ENCODE peak calls at places on chromosome 1, in six cellular contexts. B is memory B cell, J is HEK293T, D is skeletal muscle cell, I is GF-D8, X is MV-4-11. A is an unnamed sample.

GRCh38 chr1:201916649-201917249 is 28.1 kb downstream of the SHISA4 start:
- DNase-seq in B (no peak), I (no peak), D (peak; percentile 92), J (peak; percentile 58), X (no peak), A (peak; percentile 90)

GRCh38 chr1:17851075-17851474 is 95.9 kb downstream of the ACTL8 start:
- DNase-seq in B (no peak), J (no peak), X (no peak), D (no peak), I (no peak), A (no peak)

GRCh38 chr1:110084226-110085078 is 14.0 kb upstream of the ALX3 start:
- DNase-seq in I (no peak), D (peak; percentile 4), B (no peak), J (no peak), X (peak; percentile 51), A (no peak)

GRCh38 chr1:11873954-11874562 is 15.3 kb upstream of the NPPB start:
- DNase-seq in B (no peak), D (no peak), I (no peak), J (no peak), X (no peak), A (no peak)

GRCh38 chr1:7615138-7615537 is 156.0 kb upstream of the VAMP3 start:
- DNase-seq in D (no peak), X (no peak), I (no peak), B (no peak), J (no peak), A (no peak)

GRCh38 chr1:41365320-41365633 is 4.0 kb downstream of the FOXO6 start:
- DNase-seq in I (no peak), B (no peak), J (no peak), X (no peak), D (no peak), A (no peak)

GRCh38 chr1:53680868-53681267 is 58.1 kb downstream of the GLIS1 start:
- DNase-seq in D (no peak), I (no peak), X (no peak), J (no peak), B (no peak), A (no peak)

GRCh38 chr1:172826096-172826741 is 167.3 kb downstream of the FASLG start:
- DNase-seq in J (peak; percentile 41), X (peak; percentile 65), D (peak; percentile 91), B (no peak), I (no peak), A (peak; percentile 24)

GRCh38 chr1:19344372-19344810 is 32.3 kb downstream of the SLC66A1 start:
- DNase-seq in D (no peak), B (peak; percentile 54), J (peak; percentile 57), X (no peak), I (no peak), A (peak; percentile 63)

GRCh38 chr1:111196213-111196612 is 4.2 kb downstream of the DENND2D start:
- DNase-seq in J (no peak), I (no peak), X (no peak), B (no peak), D (no peak), A (no peak)

GRCh38 chr1:157494093-157494492 is 58.2 kb downstream of the FCRL5 start:
- DNase-seq in J (no peak), I (no peak), B (no peak), X (no peak), D (no peak), A (no peak)

GRCh38 chr1:200895801-200896570 is 1.3 kb downstream of the INAVA start:
- DNase-seq in B (no peak), X (no peak), I (no peak), D (no peak), J (no peak), A (no peak)

GRCh38 chr1:226975909-226976670 is 36.0 kb downstream of the COQ8A start:
- DNase-seq in D (no peak), B (no peak), X (no peak), J (no peak), I (no peak), A (no peak)

GRCh38 chr1:205382561-205382960 is 25.8 kb upstream of the KLHDC8A start:
- DNase-seq in X (no peak), D (no peak), B (no peak), I (no peak), J (no peak), A (no peak)

A was measured in BE2C.